ENCODE peak calls at places on chromosomes 1 and 21, in nine cellular contexts. D is heart left ventricle; S is PC-9; I is left lung; E is adrenal gland; R is IMR-90; J is CD8-positive, alpha-beta memory T cell; C is upper lobe of right lung; P is stomach. U is an unnamed sample.

GRCh38 chr21:37356710-37357109 is 9.9 kb upstream of the DYRK1A start:
- DNase-seq in D (no peak), S (no peak), I (no peak), E (no peak), R (no peak), J (no peak), C (no peak), P (no peak), U (no peak)

GRCh38 chr1:171290611-171291010 is 23.4 kb upstream of the FMO4 start:
- DNase-seq in D (no peak), S (no peak), I (no peak), E (no peak), R (no peak), J (no peak), C (no peak), P (no peak), U (no peak)

GRCh38 chr1:68481041-68481440 is 15.8 kb downstream of the DEPDC1 start:
- DNase-seq in D (no peak), S (no peak), I (no peak), E (no peak), R (peak; percentile 23), J (no peak), C (no peak), P (no peak), U (no peak)

GRCh38 chr1:70893381-70893780 is 154.2 kb downstream of the PTGER3 start:
- DNase-seq in D (no peak), S (no peak), I (no peak), E (no peak), R (no peak), J (no peak), C (no peak), P (no peak), U (no peak)

GRCh38 chr1:20614130-20614579 is 19.1 kb upstream of the PINK1 start:
- DNase-seq in D (no peak), S (no peak), I (no peak), E (no peak), R (no peak), J (no peak), C (no peak), P (no peak), U (no peak)

GRCh38 chr1:195097316-195097715 is 1510.9 kb downstream of the KCNT2 start:
- DNase-seq in D (no peak), S (peak; percentile 69), I (no peak), E (no peak), R (no peak), J (no peak), C (no peak), P (no peak), U (no peak)

GRCh38 chr1:151739590-151740355 is 18.5 kb downstream of the RIIAD1 start:
- DNase-seq in D (no peak), S (peak; percentile 58), I (no peak), E (no peak), R (no peak), J (no peak), C (no peak), P (peak; percentile 60), U (no peak)

GRCh38 chr1:167145965-167146364 is 52.1 kb downstream of the STYXL2 start:
- DNase-seq in D (no peak), S (no peak), I (no peak), E (no peak), R (no peak), J (no peak), C (no peak), P (no peak), U (no peak)

GRCh38 chr1:49319426-49319963 is 542.8 kb upstream of the BEND5 start:
- DNase-seq in D (no peak), S (no peak), I (no peak), E (no peak), R (no peak), J (no peak), C (no peak), P (no peak), U (no peak)

GRCh38 chr21:38487906-38488639 is 10.2 kb downstream of the ERG start:
- DNase-seq in D (no peak), S (no peak), I (no peak), E (no peak), R (no peak), J (no peak), C (no peak), P (no peak), U (no peak)

GRCh38 chr21:38489283-38489677 is 9.0 kb downstream of the ERG start:
- DNase-seq in D (no peak), S (no peak), I (no peak), E (no peak), R (no peak), J (no peak), C (no peak), P (no peak), U (no peak)

GRCh38 chr21:38488640-38489282 is 9.5 kb downstream of the ERG start:
- DNase-seq in D (no peak), S (no peak), I (no peak), E (no peak), R (no peak), J (no peak), C (no peak), P (no peak), U (no peak)

GRCh38 chr21:38486705-38487104 is 11.6 kb downstream of the ERG start:
- DNase-seq in D (no peak), S (no peak), I (no peak), E (no peak), R (no peak), J (no peak), C (no peak), P (no peak), U (no peak)

DNA sequence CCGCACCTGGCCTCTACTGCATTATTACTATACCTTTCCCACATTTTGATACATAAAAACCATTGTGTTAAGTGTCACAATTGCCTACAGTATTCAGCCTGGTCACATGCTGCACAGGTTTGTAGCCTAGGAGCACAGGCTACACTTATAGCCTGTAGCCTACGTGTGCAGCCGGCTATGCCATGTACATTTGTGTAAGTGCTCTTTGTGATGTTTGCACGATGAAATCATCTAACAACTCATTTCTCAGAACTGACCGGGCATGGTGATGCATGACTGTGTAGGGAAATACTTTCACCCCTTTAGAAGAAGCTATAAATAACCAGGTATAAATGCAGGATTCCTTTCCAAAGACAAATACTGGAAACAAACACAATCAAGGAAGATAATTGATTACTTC is 12.1 kb downstream of the ERG start:
- DNase-seq in D (no peak), S (no peak), I (no peak), E (no peak), R (peak; percentile 32), J (no peak), C (no peak), P (no peak), U (no peak)
- H3K4me1 ChIP-seq in D (peaks cover 28% of the 10 kb centered on the region), S (no peaks in the 10 kb centered on the region), I (peaks cover 7% of the 10 kb centered on the region), E (no peaks in the 10 kb centered on the region), R (no peaks in the 10 kb centered on the region), J (no peaks in the 10 kb centered on the region), C (peaks cover 9% of the 10 kb centered on the region), P (peaks cover 13% of the 10 kb centered on the region), U (peaks cover 29% of the 10 kb centered on the region)

GRCh38 chr1:227654858-227655752 is 80.0 kb downstream of the JMJD4 start:
- DNase-seq in D (no peak), S (no peak), I (no peak), E (no peak), R (no peak), J (no peak), C (no peak), P (no peak), U (no peak)

GRCh38 chr1:227654431-227654830 is 80.7 kb downstream of the JMJD4 start:
- DNase-seq in D (no peak), S (no peak), I (no peak), E (no peak), R (no peak), J (no peak), C (no peak), P (no peak), U (no peak)
- H3K9me3 ChIP-seq in D (peaks cover 100% of the 10 kb centered on the region), S (peaks cover 82% of the 10 kb centered on the region), I (peaks cover 100% of the 10 kb centered on the region), E (peaks cover 18% of the 10 kb centered on the region), R (peaks cover 47% of the 10 kb centered on the region), J (peaks cover 60% of the 10 kb centered on the region), C (peaks cover 89% of the 10 kb centered on the region), P (peaks cover 100% of the 10 kb centered on the region), U (peaks cover 99% of the 10 kb centered on the region)

DNA sequence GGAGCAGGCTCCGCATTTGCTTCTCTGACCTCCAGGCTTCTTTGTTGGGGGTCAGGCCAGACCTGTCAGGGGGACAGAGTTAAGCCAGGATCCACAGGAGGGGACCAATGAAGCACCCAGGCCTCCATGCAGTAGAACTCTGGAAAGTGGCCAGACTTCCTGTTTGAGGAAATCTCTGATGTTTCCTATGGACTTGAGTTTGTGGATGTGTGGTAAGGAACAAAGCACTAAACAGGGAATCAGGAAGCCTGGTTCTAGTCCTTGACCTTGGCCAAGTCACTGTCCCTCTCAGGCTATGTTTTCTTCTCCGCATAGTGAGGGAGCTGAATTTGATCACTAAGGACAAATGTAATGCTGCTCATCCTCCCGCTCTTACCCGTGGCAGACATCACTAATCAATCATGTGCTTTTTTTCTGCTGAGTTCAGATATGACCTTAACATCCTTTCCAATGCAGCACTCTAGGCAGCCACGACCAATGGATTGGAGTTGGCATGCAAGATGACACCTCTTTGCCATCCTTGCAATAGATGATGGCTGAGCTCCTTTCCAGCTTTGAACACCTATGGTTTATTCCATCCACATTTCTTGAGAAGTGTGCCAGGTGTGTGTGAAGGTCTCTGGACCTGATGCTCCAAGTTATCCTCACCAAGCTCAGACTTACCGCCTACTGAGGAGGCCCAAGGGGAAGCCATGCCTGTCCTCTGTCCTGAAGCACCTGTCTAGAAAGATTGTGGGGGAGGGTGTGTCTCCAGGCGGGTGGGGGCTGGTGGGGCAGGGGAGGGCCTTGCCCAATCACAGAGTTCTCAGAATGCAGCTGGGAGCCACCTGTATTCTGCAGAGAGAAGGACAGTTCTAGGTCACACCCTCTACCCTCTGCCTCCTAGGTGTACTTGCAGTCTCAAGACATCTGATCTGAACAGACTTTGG is 9.9 kb downstream of the SH2D2A start:
- DNase-seq in D (no peak), S (no peak), I (no peak), E (no peak), R (no peak), J (no peak), C (no peak), P (no peak), U (no peak)
- H3K4me1 ChIP-seq in D (peaks cover 8% of the 10 kb centered on the region), S (no peaks in the 10 kb centered on the region), I (no peaks in the 10 kb centered on the region), E (peaks cover 39% of the 10 kb centered on the region), R (peaks cover 5% of the 10 kb centered on the region), J (peaks cover 16% of the 10 kb centered on the region), C (peaks cover 17% of the 10 kb centered on the region), P (no peaks in the 10 kb centered on the region), U (peaks cover 27% of the 10 kb centered on the region)

GRCh38 chr1:108190001-108190634 is 10.0 kb downstream of the SLC25A24 start:
- DNase-seq in D (no peak), S (no peak), I (no peak), E (no peak), R (no peak), J (no peak), C (no peak), P (no peak), U (no peak)

GRCh38 chr1:108190686-108191416 is 9.3 kb downstream of the SLC25A24 start:
- DNase-seq in D (no peak), S (no peak), I (no peak), E (no peak), R (no peak), J (no peak), C (no peak), P (no peak), U (peak; percentile 51)

GRCh38 chr1:108194051-108194450 is 6.1 kb downstream of the SLC25A24 start:
- DNase-seq in D (no peak), S (no peak), I (no peak), E (no peak), R (no peak), J (no peak), C (no peak), P (no peak), U (no peak)

GRCh38 chr1:108193333-108193732 is 6.8 kb downstream of the SLC25A24 start:
- DNase-seq in D (no peak), S (no peak), I (no peak), E (no peak), R (no peak), J (no peak), C (no peak), P (no peak), U (no peak)

GRCh38 chr1:108192581-108192980 is 7.6 kb downstream of the SLC25A24 start:
- DNase-seq in D (no peak), S (no peak), I (peak; percentile 62), E (no peak), R (no peak), J (no peak), C (no peak), P (no peak), U (no peak)
- H3K9me3 ChIP-seq in D (no peaks in the 10 kb centered on the region), S (peaks cover 11% of the 10 kb centered on the region), I (peaks cover 4% of the 10 kb centered on the region), E (no peaks in the 10 kb centered on the region), R (no peaks in the 10 kb centered on the region), J (no peaks in the 10 kb centered on the region), C (no peaks in the 10 kb centered on the region), P (peaks cover 5% of the 10 kb centered on the region), U (no peaks in the 10 kb centered on the region)